ENCODE peak calls at places on chromosomes 13 and 19, in eight cellular contexts. Q is cardiac fibroblast, R is A673, P is fibroblast of the aortic adventitia, I is right lobe of liver, D is ascending aorta, L is kidney epithelial cell, U is adrenal gland. J is an unnamed sample.

GRCh38 chr13:96090240-96091101 is 564 bp downstream of the HS6ST3 start:
- DNase-seq in P (no peak), I (no peak), Q (peak; percentile 12), L (no peak), U (peak; percentile 57), D (no peak), R (peak; percentile 15), J (no peak)

GRCh38 chr13:76106763-76107162 is 470.6 kb downstream of the LMO7 start:
- DNase-seq in I (no peak), Q (no peak), R (no peak), U (no peak), P (no peak), L (no peak), D (no peak), J (no peak)

GRCh38 chr13:50127017-50127725 is 111.9 kb downstream of the KCNRG start:
- DNase-seq in R (no peak), Q (peak; percentile 64), P (peak; percentile 70), D (peak; percentile 69), U (peak; percentile 76), I (peak; percentile 71), L (no peak), J (peak; percentile 46)

GRCh38 chr19:14473915-14474578 is 1.1 kb downstream of the PTGER1 start:
- DNase-seq in R (no peak), U (no peak), I (no peak), Q (no peak), P (no peak), L (no peak), D (no peak), J (no peak)

GRCh38 chr13:94920578-94920977 is 208.2 kb upstream of the SOX21 start:
- DNase-seq in P (no peak), D (no peak), R (no peak), Q (no peak), I (no peak), U (no peak), L (no peak), J (no peak)

GRCh38 chr13:29591310-29591709 is 4.2 kb downstream of the SLC7A1 start:
- DNase-seq in L (no peak), D (no peak), U (no peak), P (peak; percentile 37), Q (peak; percentile 6), I (no peak), R (no peak), J (no peak)

GRCh38 chr13:54513254-54513653 is 1484.6 kb downstream of the OLFM4 start:
- DNase-seq in R (no peak), U (no peak), I (no peak), L (no peak), Q (no peak), D (no peak), P (no peak), J (no peak)

GRCh38 chr13:31264146-31264545 is 64.4 kb downstream of the B3GLCT start:
- DNase-seq in L (peak; percentile 14), I (no peak), R (no peak), D (no peak), Q (no peak), P (no peak), U (no peak), J (no peak)

GRCh38 chr19:16587031-16588023 is 15.1 kb upstream of the SLC35E1 start:
- DNase-seq in U (peak; percentile 68), R (no peak), I (no peak), D (peak; percentile 77), P (no peak), Q (no peak), L (no peak), J (peak; percentile 53)

GRCh38 chr19:3321696-3322095 is 44.7 kb upstream of the NFIC start:
- DNase-seq in L (no peak), R (no peak), D (no peak), I (no peak), U (no peak), P (no peak), Q (no peak), J (no peak)

GRCh38 chr13:21986602-21987001 is 315.7 kb downstream of the FGF9 start:
- DNase-seq in I (no peak), D (no peak), Q (peak; percentile 9), L (no peak), P (peak; percentile 22), R (no peak), U (no peak), J (no peak)

GRCh38 chr19:35719402-35720162 is 1.8 kb downstream of the KMT2B start:
- DNase-seq in L (no peak), Q (no peak), I (peak; percentile 56), R (no peak), P (no peak), D (peak; percentile 64), U (peak; percentile 55), J (no peak)

GRCh38 chr13:50400035-50400726 is 384.9 kb downstream of the KCNRG start:
- DNase-seq in I (no peak), D (no peak), R (peak; percentile 54), Q (peak; percentile 69), P (peak; percentile 62), L (no peak), U (peak; percentile 88), J (no peak)

GRCh38 chr13:80873589-80873988 is 532.7 kb upstream of the SPRY2 start:
- DNase-seq in R (no peak), I (no peak), U (no peak), P (no peak), L (no peak), D (no peak), Q (no peak), J (peak; percentile 49)

GRCh38 chr19:41136636-41137035 is 22.4 kb downstream of the CYP2F1 start:
- DNase-seq in I (no peak), D (no peak), Q (no peak), R (no peak), P (no peak), U (no peak), L (no peak), J (no peak)

GRCh38 chr19:36847968-36848367 is 2.7 kb upstream of the ZNF345 start:
- DNase-seq in L (no peak), I (no peak), D (no peak), R (no peak), Q (no peak), P (no peak), U (no peak), J (no peak)

GRCh38 chr19:36849701-36850645 is 703 bp upstream of the ZNF345 start:
- DNase-seq in R (peak; percentile 89), P (peak; percentile 90), Q (peak; percentile 93), L (peak; percentile 67), D (peak; percentile 96), U (peak; percentile 95), I (peak; percentile 96), J (peak; percentile 81)

GRCh38 chr19:36850646-36851442 is at the start of gene ZNF345:
- DNase-seq in D (peak; percentile 96), R (peak; percentile 95), U (peak; percentile 98), L (peak; percentile 88), P (peak; percentile 96), I (peak; percentile 93), Q (peak; percentile 96), J (peak; percentile 73)

DNA sequence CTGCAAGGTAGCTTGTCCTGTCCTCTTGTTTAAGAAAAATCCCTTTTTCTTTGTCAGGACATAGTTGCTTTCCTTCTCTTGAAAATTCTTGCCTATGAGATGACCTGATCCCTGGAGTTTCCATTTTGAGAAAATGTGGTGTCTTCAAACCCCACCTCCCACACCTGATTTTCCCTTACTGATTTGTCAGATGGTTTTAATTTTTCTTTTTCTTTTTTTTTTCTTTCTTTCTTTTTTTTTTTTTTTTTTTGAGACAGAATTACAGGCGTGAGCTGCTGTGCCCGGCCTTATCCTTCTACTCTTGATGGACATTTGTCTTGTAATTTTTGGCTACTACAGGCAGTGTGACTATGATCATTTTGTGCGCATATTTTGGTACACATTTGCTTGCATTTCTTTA is 1.2 kb downstream of the ZNF345 start:
- DNase-seq in U (no peak), L (no peak), I (no peak), Q (no peak), R (no peak), D (no peak), P (no peak), J (no peak)
- TF ChIP-seq CTCF in U (no peak), L (no peak), I (no peak), Q (no peak), R (no peak), D (no peak), P (no peak), J (no peak)

DNA sequence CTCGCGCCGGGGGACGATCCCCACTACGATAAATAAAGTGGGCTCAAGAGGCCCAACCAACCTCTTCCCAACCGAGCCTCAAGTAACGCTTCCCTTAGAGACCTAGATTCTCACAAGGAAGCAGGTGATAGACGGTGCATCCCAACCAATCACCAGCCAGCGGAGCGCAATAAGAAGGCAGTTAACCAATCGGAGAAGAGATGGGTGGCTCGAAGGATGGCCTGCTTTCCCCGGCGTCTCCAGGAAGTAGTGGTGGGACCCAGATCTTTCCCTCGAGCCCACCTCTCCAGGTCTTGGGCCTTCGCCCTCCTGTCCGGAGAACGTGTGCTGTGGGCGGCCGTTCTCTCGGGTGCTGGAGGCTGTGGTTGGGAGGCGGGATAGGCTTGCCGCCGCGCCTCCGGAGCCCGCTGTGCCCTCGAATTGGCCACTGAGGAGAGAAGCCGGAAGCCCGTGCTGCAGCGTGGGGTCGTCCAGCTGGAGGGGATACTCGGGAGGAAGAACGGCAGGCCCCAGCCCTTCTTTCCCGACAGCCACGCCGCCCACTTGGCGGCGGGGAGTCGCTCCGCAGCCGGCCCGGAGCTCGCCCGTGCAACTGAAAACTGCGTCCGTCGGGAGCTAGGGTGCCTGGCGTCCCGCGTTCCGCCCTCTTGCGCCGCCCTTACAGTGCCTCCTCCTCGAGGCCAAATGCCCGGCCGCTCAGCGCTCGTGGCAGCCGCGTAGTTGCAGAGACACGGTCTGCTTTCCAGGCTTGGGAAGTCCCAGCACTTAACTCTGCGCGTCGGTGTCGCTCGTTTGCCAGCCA is at the start of gene RNF6:
- DNase-seq in U (peak; percentile 99), D (peak; percentile 98), I (peak; percentile 94), P (peak; percentile 100), R (peak; percentile 98), L (peak; percentile 96), Q (peak; percentile 99), J (peak; percentile 87)
- TF ChIP-seq CTCF in U (no peak), D (no peak), I (no peak), P (no peak), R (peak; percentile 11), L (no peak), Q (peak; percentile 3), J (no peak)

DNA sequence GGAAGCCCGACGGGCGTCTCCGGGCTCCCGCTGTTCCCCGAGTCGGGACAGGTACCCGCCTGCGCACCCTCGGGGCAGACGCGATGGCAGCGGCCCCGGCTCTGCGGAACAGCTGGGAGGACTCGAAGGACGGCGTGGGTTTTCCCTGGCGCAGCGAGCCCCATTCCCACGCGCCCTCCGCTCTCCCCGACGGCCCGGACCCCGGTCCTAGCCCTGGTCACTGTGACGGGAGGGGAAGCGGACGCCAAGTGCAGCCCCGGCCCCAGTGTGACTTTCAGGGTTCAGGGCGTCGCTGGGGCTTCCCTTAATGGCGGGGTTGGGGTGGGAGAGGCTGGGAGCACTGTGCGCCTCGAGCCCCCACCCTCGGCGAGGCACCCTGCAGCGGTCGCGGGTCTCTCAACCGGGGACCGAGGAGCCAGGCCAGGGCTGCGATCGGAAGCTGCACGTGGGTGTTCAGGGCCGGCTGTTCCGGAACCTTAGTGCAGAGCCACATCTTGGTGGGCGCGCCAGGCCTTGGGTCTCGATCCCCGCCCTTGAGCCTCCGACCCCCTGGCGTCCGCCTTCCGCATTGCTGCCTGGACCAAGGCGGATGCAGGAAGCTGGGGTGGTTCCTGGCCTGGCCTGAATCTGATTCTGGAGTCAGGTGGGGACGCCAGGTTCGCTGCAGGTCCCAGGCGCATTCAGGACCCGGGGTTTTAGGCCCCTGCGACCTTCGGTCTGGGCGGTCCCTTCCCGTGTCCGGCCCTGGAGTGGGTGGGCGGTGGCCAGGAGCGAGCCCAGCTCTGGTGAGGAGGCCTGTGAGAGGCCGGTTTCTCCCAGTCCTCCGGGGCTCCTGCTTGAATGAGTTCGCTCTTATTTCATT is 3.5 kb downstream of the LGALS7B start:
- DNase-seq in R (no peak), P (no peak), L (no peak), D (peak; percentile 72), I (peak; percentile 60), U (no peak), Q (peak; percentile 44), J (peak; percentile 48)
- TF ChIP-seq CTCF in R (no peak), P (peak; percentile 48), L (peak; percentile 52), D (peak; percentile 34), I (peak; percentile 7), U (no peak), Q (peak; percentile 27), J (peak; percentile 55)

GRCh38 chr19:13151605-13152355 is 1.6 kb downstream of the IER2 start:
- DNase-seq in U (peak; percentile 99), L (no peak), Q (peak; percentile 99), D (peak; percentile 99), P (peak; percentile 97), R (peak; percentile 99), I (peak; percentile 98), J (peak; percentile 94)
- TF ChIP-seq CTCF in U (no peak), L (peak; percentile 35), Q (no peak), D (no peak), P (peak; percentile 31), R (no peak), I (no peak), J (no peak)